ENCODE peak calls at places on chromosome 7, in nine cellular contexts. Z is fibroblast of lung, R is PC-3, A is colonic mucosa, I is H1, E is neural progenitor cell, G is mammary epithelial cell, C is neuronal stem cell, P is IMR-90. S is an unnamed sample.

GRCh38 chr7:47610506-47611044 is 28.7 kb upstream of the TNS3 start:
- DNase-seq in Z (peak), R (no peak), A (no peak), I (no peak), E (no peak), G (no peak), C (no peak), P (peak), S (peak)

GRCh38 chr7:70681111-70681846 is 450.7 kb upstream of the GALNT17 start:
- DNase-seq in Z (no peak), R (no peak), A (no peak), I (no peak), E (peak), G (no peak), C (no peak), P (no peak), S (no peak)

GRCh38 chr7:125492521-125492920 is 562.9 kb upstream of the POT1 start:
- DNase-seq in Z (no peak), R (no peak), A (no peak), I (no peak), E (no peak), G (no peak), C (no peak), P (no peak), S (no peak)

GRCh38 chr7:42672339-42672990 is 239.4 kb downstream of the C7orf25 start:
- DNase-seq in Z (no peak), R (peak), A (no peak), I (no peak), E (no peak), G (peak), C (no peak), P (no peak), S (no peak)

GRCh38 chr7:20191044-20191867 is 25.9 kb downstream of the MACC1 start:
- DNase-seq in Z (no peak), R (no peak), A (no peak), I (no peak), E (no peak), G (no peak), C (no peak), P (no peak), S (no peak)

GRCh38 chr7:95929710-95930295 is 157.4 kb downstream of the DYNC1I1 start:
- DNase-seq in Z (no peak), R (no peak), A (no peak), I (no peak), E (no peak), G (no peak), C (no peak), P (no peak), S (no peak)

GRCh38 chr7:30434140-30434799 is 44.3 kb downstream of the NOD1 start:
- DNase-seq in Z (no peak), R (no peak), A (no peak), I (no peak), E (no peak), G (no peak), C (no peak), P (no peak), S (no peak)

GRCh38 chr7:84078415-84078814 is 116.2 kb downstream of the SEMA3A start:
- DNase-seq in Z (no peak), R (no peak), A (no peak), I (no peak), E (no peak), G (no peak), C (no peak), P (no peak), S (no peak)

GRCh38 chr7:143005632-143006260 is 21.2 kb downstream of the OR9A2 start:
- DNase-seq in Z (no peak), R (no peak), A (no peak), I (no peak), E (no peak), G (no peak), C (no peak), P (no peak), S (no peak)

GRCh38 chr7:104980440-104980839 is 33.6 kb upstream of the KMT2E start:
- DNase-seq in Z (no peak), R (peak), A (no peak), I (no peak), E (no peak), G (no peak), C (no peak), P (no peak), S (no peak)

GRCh38 chr7:104978460-104978859 is 35.5 kb upstream of the KMT2E start:
- DNase-seq in Z (peak), R (no peak), A (no peak), I (no peak), E (no peak), G (no peak), C (no peak), P (no peak), S (no peak)

GRCh38 chr7:104980969-104981670 is 32.9 kb upstream of the KMT2E start:
- DNase-seq in Z (peak), R (peak), A (no peak), I (no peak), E (peak), G (peak), C (peak), P (peak), S (peak)

GRCh38 chr7:104976966-104977636 is 36.9 kb upstream of the KMT2E start:
- DNase-seq in Z (no peak), R (no peak), A (no peak), I (no peak), E (no peak), G (no peak), C (no peak), P (no peak), S (peak)

DNA sequence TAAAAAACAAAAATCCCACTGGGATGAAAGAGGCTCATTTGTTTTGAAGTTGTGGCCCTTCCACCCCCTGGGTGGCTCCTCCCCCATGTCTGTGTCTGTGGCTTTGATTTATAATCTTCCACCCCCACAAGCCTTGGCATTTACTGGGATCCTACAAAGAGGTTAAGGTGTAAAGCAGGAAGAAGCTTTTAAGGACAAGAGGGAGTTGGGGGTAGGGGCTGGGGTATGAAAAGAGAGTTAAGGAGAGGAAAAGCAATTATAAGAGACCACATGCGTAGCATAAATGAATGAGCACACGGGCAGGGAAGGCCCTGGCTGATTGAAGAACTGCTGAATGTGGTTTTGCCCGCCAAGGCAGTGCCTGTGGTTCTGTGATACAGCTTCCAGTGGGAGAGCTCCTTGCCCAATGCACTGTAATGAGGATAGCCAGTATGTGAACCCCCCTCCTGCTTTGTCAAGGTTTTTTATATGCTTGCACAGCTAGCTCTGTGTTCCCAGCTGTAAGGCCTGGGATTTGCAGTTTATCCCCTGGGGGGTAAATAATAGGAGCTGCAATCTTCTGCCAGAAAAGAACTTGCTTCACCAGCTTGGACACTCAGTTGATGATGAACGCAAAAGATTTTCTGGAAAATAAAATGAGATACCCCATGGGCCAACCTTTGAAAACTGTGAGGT is 34.7 kb upstream of the KMT2E start:
- DNase-seq in Z (peak), R (no peak), A (peak), I (no peak), E (peak), G (peak), C (peak), P (peak), S (peak)
- H3K9ac ChIP-seq in Z (peak), R (peak), A (peak), I (peak), E (no peak), G (no peak), C (no peak), P (no peak), S (peak)

DNA sequence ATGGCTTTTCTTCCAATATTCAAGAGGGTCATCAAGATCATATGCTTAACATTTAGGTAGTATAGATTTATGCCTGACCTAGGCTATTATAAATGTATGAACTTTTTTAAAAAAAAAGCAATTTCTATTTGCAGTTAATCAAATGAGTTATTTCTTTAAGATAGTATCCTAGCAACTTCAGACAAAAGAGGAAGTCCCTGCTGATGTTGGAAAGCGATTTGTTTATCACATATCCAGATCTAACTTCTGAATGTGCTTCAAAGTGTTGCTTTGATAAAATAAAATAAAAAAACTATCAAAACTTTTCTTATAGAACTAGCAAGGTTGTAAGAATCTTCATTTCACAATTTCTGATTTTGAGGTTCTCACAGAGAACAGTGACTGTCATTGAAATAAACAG is 401.9 kb upstream of the PHF14 start:
- DNase-seq in Z (no peak), R (no peak), A (no peak), I (no peak), E (no peak), G (no peak), C (no peak), P (no peak), S (no peak)
- H3K4me3 ChIP-seq in Z (no peak), R (no peak), A (no peak), I (no peak), E (no peak), G (no peak), C (no peak), P (no peak), S (no peak)

GRCh38 chr7:128876978-128877755 is 14.5 kb downstream of the ATP6V1F start:
- DNase-seq in Z (no peak), R (no peak), A (no peak), I (no peak), E (no peak), G (no peak), C (no peak), P (no peak), S (no peak)

GRCh38 chr7:128875523-128875948 is 12.9 kb downstream of the ATP6V1F start:
- DNase-seq in Z (no peak), R (no peak), A (no peak), I (no peak), E (no peak), G (no peak), C (no peak), P (no peak), S (no peak)

GRCh38 chr7:128876586-128876977 is 13.9 kb downstream of the ATP6V1F start:
- DNase-seq in Z (no peak), R (no peak), A (peak), I (no peak), E (no peak), G (no peak), C (no peak), P (no peak), S (no peak)

GRCh38 chr7:128877756-128878120 is 15.1 kb downstream of the ATP6V1F start:
- DNase-seq in Z (no peak), R (no peak), A (no peak), I (no peak), E (no peak), G (no peak), C (no peak), P (no peak), S (no peak)

GRCh38 chr7:128876127-128876526 is 13.5 kb downstream of the ATP6V1F start:
- DNase-seq in Z (no peak), R (no peak), A (no peak), I (no peak), E (no peak), G (no peak), C (no peak), P (no peak), S (no peak)
- H3K9ac ChIP-seq in Z (no peak), R (no peak), A (peak), I (no peak), E (no peak), G (no peak), C (no peak), P (no peak), S (no peak)

GRCh38 chr7:137084607-137085380 is 216.3 kb downstream of the CHRM2 start:
- DNase-seq in Z (peak), R (no peak), A (no peak), I (no peak), E (no peak), G (no peak), C (no peak), P (peak), S (peak)
- H3K4me3 ChIP-seq in Z (no peak), R (no peak), A (no peak), I (no peak), E (no peak), G (no peak), C (no peak), P (no peak), S (no peak)

DNA sequence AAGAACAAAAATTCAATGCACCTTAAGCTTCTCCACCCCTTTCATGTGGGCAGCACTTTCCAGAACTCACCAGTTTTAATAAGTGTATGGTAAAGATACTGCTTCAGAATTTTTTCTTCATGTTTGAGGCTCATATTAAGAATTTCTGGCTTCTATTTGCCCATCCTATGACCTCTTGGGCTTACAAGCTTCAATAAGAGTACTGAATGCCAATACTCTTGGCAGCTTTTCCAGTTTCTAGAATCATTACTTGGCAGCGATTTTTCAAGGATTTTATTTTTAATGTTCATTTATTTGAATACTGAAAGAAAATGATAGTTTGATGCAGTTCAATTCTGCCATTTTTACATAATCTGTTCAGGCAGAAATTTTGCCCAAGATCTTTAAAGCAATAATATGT is 242.1 kb upstream of the KCND2 start:
- DNase-seq in Z (peak), R (no peak), A (no peak), I (no peak), E (no peak), G (no peak), C (no peak), P (no peak), S (no peak)
- H3K9ac ChIP-seq in Z (no peak), R (no peak), A (no peak), I (no peak), E (no peak), G (no peak), C (no peak), P (no peak), S (no peak)

GRCh38 chr7:139617074-139617473 is 93.6 kb downstream of the CLEC2L start:
- DNase-seq in Z (no peak), R (no peak), A (no peak), I (no peak), E (no peak), G (no peak), C (no peak), P (no peak), S (no peak)
- H3K4me3 ChIP-seq in Z (no peak), R (no peak), A (no peak), I (no peak), E (no peak), G (no peak), C (no peak), P (no peak), S (no peak)

GRCh38 chr7:131011437-131011752 is 277.4 kb upstream of the KLF14 start:
- DNase-seq in Z (no peak), R (no peak), A (no peak), I (no peak), E (no peak), G (no peak), C (no peak), P (no peak), S (no peak)
- H3K9ac ChIP-seq in Z (no peak), R (no peak), A (no peak), I (no peak), E (no peak), G (no peak), C (no peak), P (no peak), S (peak)

S was measured in adipocyte.